ENCODE peak calls at places on chromosomes 16 and 17, in eight cellular contexts. I is BJ, X is heart right ventricle, Y is hepatocyte, Q is DND-41, E is fibroblast of lung, O is tibial nerve, A is A673. W is an unnamed sample.
A peak's percentile ranks its signal among the peaks of the same experiment; 100 is the strongest.

GRCh38 chr17:48711128-48711527 is 11.2 kb downstream of the PRAC1 start:
- DNase-seq in O (no peak), I (no peak), X (no peak), Y (no peak), A (no peak), E (no peak), Q (no peak), W (no peak)

GRCh38 chr17:45319239-45319703 is 2.5 kb upstream of the MAP3K14 start:
- DNase-seq in O (no peak), I (no peak), X (no peak), A (no peak), Q (no peak), E (peak; percentile 51), Y (peak; percentile 70), W (no peak)

GRCh38 chr17:10638151-10638550 is 19.0 kb downstream of the MYH3 start:
- DNase-seq in Q (no peak), Y (no peak), I (no peak), X (no peak), E (no peak), O (no peak), A (no peak), W (no peak)

GRCh38 chr17:50087246-50087911 is 7.8 kb upstream of the PDK2 start:
- DNase-seq in I (no peak), A (peak; percentile 82), Y (peak; percentile 80), Q (peak; percentile 72), O (peak; percentile 70), X (peak; percentile 63), E (peak; percentile 71), W (peak; percentile 55)

GRCh38 chr17:72597354-72598087 is 476.7 kb downstream of the SOX9 start:
- DNase-seq in I (no peak), Q (no peak), A (no peak), E (no peak), X (no peak), O (no peak), Y (no peak), W (no peak)

GRCh38 chr17:6749519-6749918 is 6.3 kb upstream of the XAF1 start:
- DNase-seq in E (peak; percentile 9), I (no peak), O (no peak), Y (no peak), Q (peak; percentile 44), A (peak; percentile 22), X (no peak), W (no peak)

GRCh38 chr16:82363026-82363816 is 193.2 kb upstream of the MPHOSPH6 start:
- DNase-seq in E (no peak), Q (no peak), Y (no peak), X (no peak), A (no peak), O (no peak), I (no peak), W (no peak)

GRCh38 chr17:68396795-68397536 is 60.3 kb downstream of the WIPI1 start:
- DNase-seq in X (no peak), A (no peak), O (no peak), Q (peak; percentile 87), Y (no peak), E (no peak), I (no peak), W (no peak)

GRCh38 chr17:63120406-63120805 is 154.4 kb downstream of the TANC2 start:
- DNase-seq in E (peak; percentile 28), Q (no peak), Y (no peak), O (no peak), X (no peak), I (no peak), A (peak; percentile 20), W (no peak)

GRCh38 chr17:725746-726145 is 6.7 kb upstream of the TLCD3A start:
- DNase-seq in Q (no peak), A (no peak), Y (no peak), O (no peak), I (no peak), E (no peak), X (no peak), W (no peak)

GRCh38 chr16:6725634-6726331 is 606.9 kb upstream of the RBFOX1 start:
- DNase-seq in A (peak; percentile 15), E (no peak), Q (no peak), I (no peak), O (peak; percentile 8), X (no peak), Y (peak; percentile 19), W (no peak)

GRCh38 chr16:53053967-53054669 is 673 bp upstream of the CHD9 start:
- DNase-seq in X (peak; percentile 51), Q (peak; percentile 66), O (no peak), A (peak; percentile 48), Y (peak; percentile 34), E (peak; percentile 44), I (no peak), W (no peak)

GRCh38 chr16:84421938-84422220 is 53.5 kb downstream of the ATP2C2 start:
- DNase-seq in Y (no peak), O (no peak), I (no peak), X (no peak), A (no peak), Q (no peak), E (no peak), W (no peak)

GRCh38 chr17:63707151-63707550 is 7.2 kb upstream of the LIMD2 start:
- DNase-seq in Y (no peak), E (no peak), O (no peak), A (no peak), X (no peak), Q (no peak), I (no peak), W (no peak)

GRCh38 chr16:35370617-35371016 is 1911.2 kb downstream of the TP53TG3F start:
- DNase-seq in O (no peak), E (no peak), Y (no peak), I (no peak), A (no peak), X (no peak), Q (no peak), W (no peak)

GRCh38 chr17:73924488-73925186 is 278.8 kb upstream of the RPL38 start:
- DNase-seq in O (no peak), I (no peak), Q (no peak), X (no peak), E (no peak), A (peak; percentile 65), Y (no peak), W (no peak)

GRCh38 chr17:16100737-16101400 is 101.2 kb downstream of the TTC19 start:
- DNase-seq in A (no peak), E (peak; percentile 17), O (no peak), Q (no peak), Y (no peak), I (no peak), X (no peak), W (no peak)
- TF ChIP-seq CTCF in A (no peak), E (no peak), O (no peak), Q (no peak), Y (no peak), I (peak; percentile 17), X (no peak), W (no peak)

GRCh38 chr16:65097296-65097695 is 24.6 kb downstream of the CDH11 start:
- DNase-seq in X (no peak), O (no peak), Y (no peak), E (no peak), I (no peak), A (no peak), Q (no peak), W (no peak)

GRCh38 chr16:65099607-65100006 is 22.3 kb downstream of the CDH11 start:
- DNase-seq in E (no peak), Y (no peak), X (no peak), Q (no peak), A (no peak), I (no peak), O (no peak), W (no peak)

GRCh38 chr16:65098916-65099315 is 22.9 kb downstream of the CDH11 start:
- DNase-seq in E (no peak), I (no peak), X (no peak), Y (no peak), A (no peak), O (no peak), Q (no peak), W (no peak)

GRCh38 chr16:65095090-65095728 is 26.7 kb downstream of the CDH11 start:
- DNase-seq in O (no peak), Q (no peak), I (no peak), E (no peak), A (no peak), X (no peak), Y (no peak), W (no peak)

DNA sequence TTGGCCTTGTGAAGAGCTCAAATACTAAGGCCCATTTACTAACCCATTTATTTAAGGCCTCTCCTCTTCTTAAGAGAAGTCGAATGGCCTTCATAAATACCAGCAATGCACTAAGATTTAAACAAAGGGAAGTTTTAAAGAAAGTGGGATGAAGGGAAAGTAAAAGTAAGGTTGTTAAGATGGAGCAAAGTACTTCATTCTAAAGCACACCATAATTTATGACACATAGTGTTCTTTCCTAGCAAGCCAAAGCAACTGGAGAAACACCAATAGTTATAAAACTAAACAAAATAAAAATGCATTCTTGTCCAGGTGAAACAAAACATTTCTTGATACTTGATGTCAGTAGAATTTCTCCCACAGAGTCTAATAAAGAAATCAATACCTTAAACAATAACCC is 27.9 kb downstream of the CDH11 start:
- DNase-seq in Q (no peak), X (no peak), O (no peak), E (no peak), I (no peak), Y (no peak), A (no peak), W (no peak)
- H3K27me3 ChIP-seq in Q (no peaks in the 10 kb centered on the region), X (no peaks in the 10 kb centered on the region), O (no peaks in the 10 kb centered on the region), E (no peaks in the 10 kb centered on the region), I (no peaks in the 10 kb centered on the region), Y (no peaks in the 10 kb centered on the region), A (no peaks in the 10 kb centered on the region), W (no peaks in the 10 kb centered on the region)

DNA sequence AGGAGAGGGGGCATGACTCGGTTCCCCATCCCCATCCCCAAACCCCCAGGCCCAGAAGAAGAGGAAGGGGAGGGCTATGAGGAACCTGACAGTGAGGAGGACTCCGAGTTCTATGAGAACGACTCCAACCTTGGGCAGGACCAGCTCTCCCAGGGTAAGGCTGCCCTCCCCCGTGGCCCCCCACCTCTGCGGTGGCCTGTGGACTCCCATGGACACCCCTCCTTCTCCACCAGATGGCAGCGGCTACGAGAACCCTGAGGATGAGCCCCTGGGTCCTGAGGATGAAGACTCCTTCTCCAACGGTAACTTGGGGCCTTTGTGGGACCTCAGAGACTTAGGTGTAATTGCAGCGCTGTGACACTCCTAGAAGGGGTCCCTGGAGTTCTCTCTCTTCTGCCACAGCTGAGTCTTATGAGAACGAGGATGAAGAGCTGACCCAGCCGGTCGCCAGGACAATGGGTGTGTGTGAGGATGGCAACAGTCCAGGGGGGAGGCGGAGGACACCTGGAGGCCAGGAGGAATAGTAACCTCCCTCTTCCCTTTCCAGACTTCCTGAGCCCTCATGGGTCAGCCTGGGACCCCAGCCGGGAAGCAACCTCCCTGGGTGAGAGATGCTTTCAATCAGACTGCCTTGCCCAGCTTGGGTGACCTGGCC is 5.6 kb downstream of the CD19 start:
- DNase-seq in Q (no peak), Y (no peak), O (no peak), X (no peak), A (no peak), I (no peak), E (no peak), W (no peak)
- H3K36me3 ChIP-seq in Q (no peaks in the 10 kb centered on the region), Y (no peaks in the 10 kb centered on the region), O (no peaks in the 10 kb centered on the region), X (no peaks in the 10 kb centered on the region), A (no peaks in the 10 kb centered on the region), I (no peaks in the 10 kb centered on the region), E (no peaks in the 10 kb centered on the region), W (peaks cover 34% of the 10 kb centered on the region)

DNA sequence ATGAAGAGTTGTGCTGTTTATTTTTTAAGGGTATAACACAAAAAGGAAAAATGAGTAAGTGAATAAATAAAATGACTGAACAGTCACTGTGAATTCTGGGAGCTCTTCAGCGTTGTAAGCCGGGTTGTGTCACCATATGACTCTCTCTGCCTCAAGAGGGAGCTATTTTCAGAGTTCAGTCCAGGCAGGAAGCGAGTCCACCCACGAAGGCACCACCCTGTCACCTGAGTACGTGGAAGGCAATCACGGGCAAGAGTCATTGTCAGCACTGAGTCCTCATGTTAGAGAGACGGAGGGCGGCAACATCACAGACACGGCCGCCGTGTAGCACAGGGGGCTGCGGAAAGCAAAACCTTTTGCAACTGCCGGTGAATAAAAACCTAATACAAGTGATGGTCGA is 227.6 kb downstream of the UTP18 start:
- DNase-seq in I (no peak), X (no peak), Q (peak; percentile 18), E (no peak), O (no peak), A (peak; percentile 37), Y (peak; percentile 10), W (no peak)
- TF ChIP-seq CTCF in I (no peak), X (no peak), Q (peak; percentile 53), E (no peak), O (no peak), A (peak; percentile 63), Y (peak; percentile 22), W (peak; percentile 11)